ENCODE peak calls at places on chromosome 22, in five cellular contexts. One of them, this sample, is unnamed.

GRCh38 chr22:22884010-22884887 is 3.4 kb upstream of the IGLL5 start:
- DNase-seq in cardiac septum: no peak
- DNase-seq in spleen: no peak
- DNase-seq in OCI-M1: peak
- DNase-seq in stimulated activated CD4-positive, alpha-beta T cell treated with anti-CD3 and anti-CD28 coated beads, TNF-alpha, amount 100 ng/mL, for 1 hour: peak
- DNase-seq in this sample: peak

GRCh38 chr22:43312608-43313007 is 30.6 kb downstream of the SCUBE1 start:
- DNase-seq in stimulated activated CD4-positive, alpha-beta T cell treated with anti-CD3 and anti-CD28 coated beads, TNF-alpha, amount 100 ng/mL, for 1 hour: no peak
- DNase-seq in cardiac septum: peak
- DNase-seq in OCI-M1: no peak
- DNase-seq in spleen: peak
- DNase-seq in this sample: no peak

GRCh38 chr22:50504245-50505211 is 3.0 kb downstream of the LMF2 start:
- DNase-seq in spleen: peak
- DNase-seq in cardiac septum: no peak
- DNase-seq in stimulated activated CD4-positive, alpha-beta T cell treated with anti-CD3 and anti-CD28 coated beads, TNF-alpha, amount 100 ng/mL, for 1 hour: no peak
- DNase-seq in OCI-M1: no peak
- DNase-seq in this sample: no peak

GRCh38 chr22:49391436-49391835 is 436.2 kb downstream of the BRD1 start:
- DNase-seq in OCI-M1: no peak
- DNase-seq in cardiac septum: peak
- DNase-seq in spleen: peak
- DNase-seq in stimulated activated CD4-positive, alpha-beta T cell treated with anti-CD3 and anti-CD28 coated beads, TNF-alpha, amount 100 ng/mL, for 1 hour: no peak
- DNase-seq in this sample: no peak

GRCh38 chr22:19525666-19526065 is 1.5 kb upstream of the CLDN5 start:
- DNase-seq in cardiac septum: peak
- DNase-seq in stimulated activated CD4-positive, alpha-beta T cell treated with anti-CD3 and anti-CD28 coated beads, TNF-alpha, amount 100 ng/mL, for 1 hour: no peak
- DNase-seq in OCI-M1: no peak
- DNase-seq in spleen: peak
- DNase-seq in this sample: no peak

GRCh38 chr22:19507534-19507861 is 16.7 kb downstream of the CLDN5 start:
- DNase-seq in spleen: no peak
- DNase-seq in stimulated activated CD4-positive, alpha-beta T cell treated with anti-CD3 and anti-CD28 coated beads, TNF-alpha, amount 100 ng/mL, for 1 hour: no peak
- DNase-seq in cardiac septum: no peak
- DNase-seq in OCI-M1: no peak
- DNase-seq in this sample: no peak

GRCh38 chr22:35589071-35589735 is 27.9 kb downstream of the MB start:
- DNase-seq in cardiac septum: no peak
- DNase-seq in spleen: no peak
- DNase-seq in stimulated activated CD4-positive, alpha-beta T cell treated with anti-CD3 and anti-CD28 coated beads, TNF-alpha, amount 100 ng/mL, for 1 hour: no peak
- DNase-seq in OCI-M1: peak
- DNase-seq in this sample: peak

GRCh38 chr22:17916226-17916889 is 108.0 kb downstream of the MICAL3 start:
- DNase-seq in stimulated activated CD4-positive, alpha-beta T cell treated with anti-CD3 and anti-CD28 coated beads, TNF-alpha, amount 100 ng/mL, for 1 hour: no peak
- DNase-seq in spleen: no peak
- DNase-seq in OCI-M1: no peak
- DNase-seq in cardiac septum: no peak
- DNase-seq in this sample: no peak

GRCh38 chr22:29811377-29811776 is 26.7 kb downstream of the ASCC2 start:
- DNase-seq in stimulated activated CD4-positive, alpha-beta T cell treated with anti-CD3 and anti-CD28 coated beads, TNF-alpha, amount 100 ng/mL, for 1 hour: no peak
- DNase-seq in spleen: no peak
- DNase-seq in OCI-M1: no peak
- DNase-seq in cardiac septum: no peak
- DNase-seq in this sample: peak

GRCh38 chr22:47401592-47401898 is 639.1 kb downstream of the TBC1D22A start:
- DNase-seq in cardiac septum: no peak
- DNase-seq in spleen: peak
- DNase-seq in stimulated activated CD4-positive, alpha-beta T cell treated with anti-CD3 and anti-CD28 coated beads, TNF-alpha, amount 100 ng/mL, for 1 hour: no peak
- DNase-seq in OCI-M1: no peak
- DNase-seq in this sample: no peak

GRCh38 chr22:45680932-45681700 is 9.5 kb downstream of the ATXN10 start:
- DNase-seq in spleen: no peak
- DNase-seq in OCI-M1: no peak
- DNase-seq in stimulated activated CD4-positive, alpha-beta T cell treated with anti-CD3 and anti-CD28 coated beads, TNF-alpha, amount 100 ng/mL, for 1 hour: no peak
- DNase-seq in cardiac septum: no peak
- DNase-seq in this sample: no peak

GRCh38 chr22:35785181-35785923 is 67.7 kb downstream of the APOL5 start:
- DNase-seq in OCI-M1: peak
- DNase-seq in stimulated activated CD4-positive, alpha-beta T cell treated with anti-CD3 and anti-CD28 coated beads, TNF-alpha, amount 100 ng/mL, for 1 hour: no peak
- DNase-seq in cardiac septum: no peak
- DNase-seq in spleen: no peak
- DNase-seq in this sample: peak

GRCh38 chr22:32541481-32541880 is 66.9 kb downstream of the FBXO7 start:
- DNase-seq in spleen: peak
- DNase-seq in stimulated activated CD4-positive, alpha-beta T cell treated with anti-CD3 and anti-CD28 coated beads, TNF-alpha, amount 100 ng/mL, for 1 hour: no peak
- DNase-seq in OCI-M1: no peak
- DNase-seq in cardiac septum: peak
- DNase-seq in this sample: no peak

GRCh38 chr22:29733362-29734322 is 13.8 kb downstream of the CABP7 start:
- DNase-seq in cardiac septum: no peak
- DNase-seq in OCI-M1: peak
- DNase-seq in stimulated activated CD4-positive, alpha-beta T cell treated with anti-CD3 and anti-CD28 coated beads, TNF-alpha, amount 100 ng/mL, for 1 hour: no peak
- DNase-seq in spleen: no peak
- DNase-seq in this sample: peak

GRCh38 chr22:31291716-31292644 is at the start of gene PIK3IP1:
- DNase-seq in cardiac septum: peak
- DNase-seq in spleen: peak
- DNase-seq in stimulated activated CD4-positive, alpha-beta T cell treated with anti-CD3 and anti-CD28 coated beads, TNF-alpha, amount 100 ng/mL, for 1 hour: peak
- DNase-seq in OCI-M1: peak
- DNase-seq in this sample: peak

GRCh38 chr22:22396741-22397291 is 111.7 kb downstream of the ZNF280B start:
- DNase-seq in OCI-M1: no peak
- DNase-seq in stimulated activated CD4-positive, alpha-beta T cell treated with anti-CD3 and anti-CD28 coated beads, TNF-alpha, amount 100 ng/mL, for 1 hour: no peak
- DNase-seq in spleen: no peak
- DNase-seq in cardiac septum: no peak
- DNase-seq in this sample: no peak

GRCh38 chr22:19063581-19064353 is 58.4 kb downstream of the DGCR2 start:
- DNase-seq in OCI-M1: no peak
- DNase-seq in spleen: peak
- DNase-seq in cardiac septum: peak
- DNase-seq in stimulated activated CD4-positive, alpha-beta T cell treated with anti-CD3 and anti-CD28 coated beads, TNF-alpha, amount 100 ng/mL, for 1 hour: no peak
- DNase-seq in this sample: no peak

GRCh38 chr22:30328466-30329049 is 1.8 kb upstream of the TBC1D10A start:
- DNase-seq in cardiac septum: no peak
- DNase-seq in OCI-M1: no peak
- DNase-seq in stimulated activated CD4-positive, alpha-beta T cell treated with anti-CD3 and anti-CD28 coated beads, TNF-alpha, amount 100 ng/mL, for 1 hour: no peak
- DNase-seq in spleen: no peak
- DNase-seq in this sample: no peak

GRCh38 chr22:19473578-19473977 is 5.4 kb downstream of the UFD1 start:
- DNase-seq in stimulated activated CD4-positive, alpha-beta T cell treated with anti-CD3 and anti-CD28 coated beads, TNF-alpha, amount 100 ng/mL, for 1 hour: no peak
- DNase-seq in spleen: no peak
- DNase-seq in cardiac septum: no peak
- DNase-seq in OCI-M1: no peak
- DNase-seq in this sample: no peak

GRCh38 chr22:23837496-23837859 is 1.3 kb downstream of the DERL3 start:
- DNase-seq in OCI-M1: no peak
- DNase-seq in spleen: peak
- DNase-seq in stimulated activated CD4-positive, alpha-beta T cell treated with anti-CD3 and anti-CD28 coated beads, TNF-alpha, amount 100 ng/mL, for 1 hour: no peak
- DNase-seq in cardiac septum: no peak
- DNase-seq in this sample: no peak

GRCh38 chr22:19325296-19325950 is 33.9 kb upstream of the CLTCL1 start:
- DNase-seq in spleen: no peak
- DNase-seq in stimulated activated CD4-positive, alpha-beta T cell treated with anti-CD3 and anti-CD28 coated beads, TNF-alpha, amount 100 ng/mL, for 1 hour: no peak
- DNase-seq in OCI-M1: no peak
- DNase-seq in cardiac septum: no peak
- DNase-seq in this sample: peak

GRCh38 chr22:31893460-31893859 is 50.9 kb upstream of the YWHAH start:
- DNase-seq in OCI-M1: no peak
- DNase-seq in spleen: peak
- DNase-seq in cardiac septum: no peak
- DNase-seq in stimulated activated CD4-positive, alpha-beta T cell treated with anti-CD3 and anti-CD28 coated beads, TNF-alpha, amount 100 ng/mL, for 1 hour: no peak
- DNase-seq in this sample: no peak

GRCh38 chr22:46391486-46392136 is 56.1 kb downstream of the TRMU start:
- DNase-seq in spleen: no peak
- DNase-seq in OCI-M1: no peak
- DNase-seq in cardiac septum: no peak
- DNase-seq in stimulated activated CD4-positive, alpha-beta T cell treated with anti-CD3 and anti-CD28 coated beads, TNF-alpha, amount 100 ng/mL, for 1 hour: no peak
- DNase-seq in this sample: no peak

GRCh38 chr22:40485813-40486610 is 115.6 kb downstream of the SGSM3 start:
- DNase-seq in spleen: no peak
- DNase-seq in cardiac septum: no peak
- DNase-seq in OCI-M1: no peak
- DNase-seq in stimulated activated CD4-positive, alpha-beta T cell treated with anti-CD3 and anti-CD28 coated beads, TNF-alpha, amount 100 ng/mL, for 1 hour: no peak
- DNase-seq in this sample: no peak

GRCh38 chr22:46072030-46072881 is 78.1 kb upstream of the PPARA start:
- DNase-seq in stimulated activated CD4-positive, alpha-beta T cell treated with anti-CD3 and anti-CD28 coated beads, TNF-alpha, amount 100 ng/mL, for 1 hour: no peak
- DNase-seq in cardiac septum: peak
- DNase-seq in OCI-M1: peak
- DNase-seq in spleen: peak
- DNase-seq in this sample: no peak

GRCh38 chr22:40325315-40325714 is 21.0 kb upstream of the ADSL start:
- DNase-seq in spleen: no peak
- DNase-seq in cardiac septum: no peak
- DNase-seq in OCI-M1: no peak
- DNase-seq in stimulated activated CD4-positive, alpha-beta T cell treated with anti-CD3 and anti-CD28 coated beads, TNF-alpha, amount 100 ng/mL, for 1 hour: no peak
- DNase-seq in this sample: no peak

GRCh38 chr22:21866821-21867527 is 471 bp downstream of the MAPK1 start:
- DNase-seq in cardiac septum: no peak
- DNase-seq in OCI-M1: peak
- DNase-seq in stimulated activated CD4-positive, alpha-beta T cell treated with anti-CD3 and anti-CD28 coated beads, TNF-alpha, amount 100 ng/mL, for 1 hour: no peak
- DNase-seq in spleen: no peak
- DNase-seq in this sample: no peak

GRCh38 chr22:19710020-19710768 is 4.1 kb upstream of the SEPTIN5 start:
- DNase-seq in OCI-M1: no peak
- DNase-seq in cardiac septum: no peak
- DNase-seq in stimulated activated CD4-positive, alpha-beta T cell treated with anti-CD3 and anti-CD28 coated beads, TNF-alpha, amount 100 ng/mL, for 1 hour: no peak
- DNase-seq in spleen: peak
- DNase-seq in this sample: no peak

GRCh38 chr22:46453006-46453828 is 84.2 kb downstream of the CELSR1 start:
- DNase-seq in stimulated activated CD4-positive, alpha-beta T cell treated with anti-CD3 and anti-CD28 coated beads, TNF-alpha, amount 100 ng/mL, for 1 hour: no peak
- DNase-seq in cardiac septum: no peak
- DNase-seq in OCI-M1: no peak
- DNase-seq in spleen: no peak
- DNase-seq in this sample: no peak